ENCODE peak calls at places on chromosomes 11 and 22, in nine cellular contexts. One of them, this sample, is unnamed.

GRCh38 chr11:102318469-102318868 is 1.2 kb downstream of the BIRC3 start:
- DNase-seq in GDM1: no peak
- DNase-seq in cardiac muscle cell: no peak
- DNase-seq in activated CD4-positive, alpha-beta T cell treated with anti-CD3 and anti-CD28 coated beads, Interleukin-2, amount 50 U/mL, for 1 hour: peak
- DNase-seq in left ventricle myocardium inferior: no peak
- DNase-seq in Ammon's horn: no peak
- DNase-seq in amniotic stem cell: no peak
- DNase-seq in stimulated activated CD4-positive, alpha-beta T cell treated with anti-CD3 and anti-CD28 coated beads, Interleukin-1b, Interleukin-23, amount 100 ng/mL, for 24 hours: no peak
- DNase-seq in GM20000: no peak
- DNase-seq in this sample: no peak

GRCh38 chr22:45246060-45246985 is 5.6 kb upstream of the KIAA0930 start:
- DNase-seq in GM20000: no peak
- DNase-seq in left ventricle myocardium inferior: no peak
- DNase-seq in GDM1: no peak
- DNase-seq in stimulated activated CD4-positive, alpha-beta T cell treated with anti-CD3 and anti-CD28 coated beads, Interleukin-1b, Interleukin-23, amount 100 ng/mL, for 24 hours: no peak
- DNase-seq in cardiac muscle cell: no peak
- DNase-seq in Ammon's horn: no peak
- DNase-seq in amniotic stem cell: peak
- DNase-seq in activated CD4-positive, alpha-beta T cell treated with anti-CD3 and anti-CD28 coated beads, Interleukin-2, amount 50 U/mL, for 1 hour: no peak
- DNase-seq in this sample: peak

GRCh38 chr11:31050061-31050790 is 319.3 kb downstream of the DCDC1 start:
- DNase-seq in amniotic stem cell: no peak
- DNase-seq in cardiac muscle cell: peak
- DNase-seq in GM20000: no peak
- DNase-seq in stimulated activated CD4-positive, alpha-beta T cell treated with anti-CD3 and anti-CD28 coated beads, Interleukin-1b, Interleukin-23, amount 100 ng/mL, for 24 hours: no peak
- DNase-seq in GDM1: no peak
- DNase-seq in left ventricle myocardium inferior: no peak
- DNase-seq in Ammon's horn: no peak
- DNase-seq in activated CD4-positive, alpha-beta T cell treated with anti-CD3 and anti-CD28 coated beads, Interleukin-2, amount 50 U/mL, for 1 hour: no peak
- DNase-seq in this sample: no peak

GRCh38 chr11:15199693-15200092 is 85.0 kb downstream of the INSC start:
- DNase-seq in Ammon's horn: no peak
- DNase-seq in GDM1: no peak
- DNase-seq in GM20000: no peak
- DNase-seq in amniotic stem cell: no peak
- DNase-seq in left ventricle myocardium inferior: peak
- DNase-seq in cardiac muscle cell: no peak
- DNase-seq in activated CD4-positive, alpha-beta T cell treated with anti-CD3 and anti-CD28 coated beads, Interleukin-2, amount 50 U/mL, for 1 hour: no peak
- DNase-seq in stimulated activated CD4-positive, alpha-beta T cell treated with anti-CD3 and anti-CD28 coated beads, Interleukin-1b, Interleukin-23, amount 100 ng/mL, for 24 hours: no peak
- DNase-seq in this sample: peak

GRCh38 chr11:46490576-46491100 is 99.1 kb upstream of the CHRM4 start:
- DNase-seq in cardiac muscle cell: no peak
- DNase-seq in Ammon's horn: no peak
- DNase-seq in amniotic stem cell: no peak
- DNase-seq in GM20000: no peak
- DNase-seq in left ventricle myocardium inferior: no peak
- DNase-seq in stimulated activated CD4-positive, alpha-beta T cell treated with anti-CD3 and anti-CD28 coated beads, Interleukin-1b, Interleukin-23, amount 100 ng/mL, for 24 hours: no peak
- DNase-seq in GDM1: no peak
- DNase-seq in activated CD4-positive, alpha-beta T cell treated with anti-CD3 and anti-CD28 coated beads, Interleukin-2, amount 50 U/mL, for 1 hour: no peak
- DNase-seq in this sample: no peak

GRCh38 chr22:37630839-37631435 is 8.5 kb upstream of the SH3BP1 start:
- DNase-seq in cardiac muscle cell: peak
- DNase-seq in Ammon's horn: no peak
- DNase-seq in left ventricle myocardium inferior: no peak
- DNase-seq in activated CD4-positive, alpha-beta T cell treated with anti-CD3 and anti-CD28 coated beads, Interleukin-2, amount 50 U/mL, for 1 hour: no peak
- DNase-seq in amniotic stem cell: no peak
- DNase-seq in GM20000: no peak
- DNase-seq in stimulated activated CD4-positive, alpha-beta T cell treated with anti-CD3 and anti-CD28 coated beads, Interleukin-1b, Interleukin-23, amount 100 ng/mL, for 24 hours: no peak
- DNase-seq in GDM1: no peak
- DNase-seq in this sample: no peak

GRCh38 chr11:117796456-117797428 is at the start of gene DSCAML1:
- DNase-seq in activated CD4-positive, alpha-beta T cell treated with anti-CD3 and anti-CD28 coated beads, Interleukin-2, amount 50 U/mL, for 1 hour: peak
- DNase-seq in amniotic stem cell: no peak
- DNase-seq in left ventricle myocardium inferior: no peak
- DNase-seq in stimulated activated CD4-positive, alpha-beta T cell treated with anti-CD3 and anti-CD28 coated beads, Interleukin-1b, Interleukin-23, amount 100 ng/mL, for 24 hours: no peak
- DNase-seq in cardiac muscle cell: peak
- DNase-seq in GDM1: no peak
- DNase-seq in Ammon's horn: peak
- DNase-seq in GM20000: peak
- DNase-seq in this sample: no peak

GRCh38 chr22:28440517-28441366 is 238.9 kb downstream of the TTC28 start:
- DNase-seq in amniotic stem cell: no peak
- DNase-seq in GDM1: no peak
- DNase-seq in stimulated activated CD4-positive, alpha-beta T cell treated with anti-CD3 and anti-CD28 coated beads, Interleukin-1b, Interleukin-23, amount 100 ng/mL, for 24 hours: no peak
- DNase-seq in left ventricle myocardium inferior: no peak
- DNase-seq in GM20000: no peak
- DNase-seq in cardiac muscle cell: no peak
- DNase-seq in Ammon's horn: peak
- DNase-seq in activated CD4-positive, alpha-beta T cell treated with anti-CD3 and anti-CD28 coated beads, Interleukin-2, amount 50 U/mL, for 1 hour: no peak
- DNase-seq in this sample: no peak

GRCh38 chr22:46775364-46775758 is 12.9 kb downstream of the TBC1D22A start:
- DNase-seq in GDM1: no peak
- DNase-seq in left ventricle myocardium inferior: no peak
- DNase-seq in Ammon's horn: no peak
- DNase-seq in cardiac muscle cell: no peak
- DNase-seq in activated CD4-positive, alpha-beta T cell treated with anti-CD3 and anti-CD28 coated beads, Interleukin-2, amount 50 U/mL, for 1 hour: no peak
- DNase-seq in amniotic stem cell: no peak
- DNase-seq in stimulated activated CD4-positive, alpha-beta T cell treated with anti-CD3 and anti-CD28 coated beads, Interleukin-1b, Interleukin-23, amount 100 ng/mL, for 24 hours: no peak
- DNase-seq in GM20000: no peak
- DNase-seq in this sample: no peak

GRCh38 chr11:396948-397548 is 3.0 kb downstream of the PKP3 start:
- DNase-seq in Ammon's horn: peak
- DNase-seq in GDM1: peak
- DNase-seq in GM20000: peak
- DNase-seq in activated CD4-positive, alpha-beta T cell treated with anti-CD3 and anti-CD28 coated beads, Interleukin-2, amount 50 U/mL, for 1 hour: peak
- DNase-seq in stimulated activated CD4-positive, alpha-beta T cell treated with anti-CD3 and anti-CD28 coated beads, Interleukin-1b, Interleukin-23, amount 100 ng/mL, for 24 hours: no peak
- DNase-seq in amniotic stem cell: peak
- DNase-seq in cardiac muscle cell: no peak
- DNase-seq in left ventricle myocardium inferior: peak
- DNase-seq in this sample: no peak

GRCh38 chr22:37739000-37739399 is 42.2 kb downstream of the TRIOBP start:
- DNase-seq in amniotic stem cell: no peak
- DNase-seq in GDM1: no peak
- DNase-seq in Ammon's horn: no peak
- DNase-seq in cardiac muscle cell: no peak
- DNase-seq in GM20000: no peak
- DNase-seq in left ventricle myocardium inferior: peak
- DNase-seq in activated CD4-positive, alpha-beta T cell treated with anti-CD3 and anti-CD28 coated beads, Interleukin-2, amount 50 U/mL, for 1 hour: no peak
- DNase-seq in stimulated activated CD4-positive, alpha-beta T cell treated with anti-CD3 and anti-CD28 coated beads, Interleukin-1b, Interleukin-23, amount 100 ng/mL, for 24 hours: no peak
- DNase-seq in this sample: no peak

GRCh38 chr11:32056445-32056844 is 34.4 kb upstream of the RCN1 start:
- DNase-seq in left ventricle myocardium inferior: no peak
- DNase-seq in amniotic stem cell: no peak
- DNase-seq in stimulated activated CD4-positive, alpha-beta T cell treated with anti-CD3 and anti-CD28 coated beads, Interleukin-1b, Interleukin-23, amount 100 ng/mL, for 24 hours: no peak
- DNase-seq in cardiac muscle cell: no peak
- DNase-seq in GDM1: peak
- DNase-seq in Ammon's horn: no peak
- DNase-seq in activated CD4-positive, alpha-beta T cell treated with anti-CD3 and anti-CD28 coated beads, Interleukin-2, amount 50 U/mL, for 1 hour: no peak
- DNase-seq in GM20000: no peak
- DNase-seq in this sample: no peak

GRCh38 chr11:63917685-63918523 is 940 bp upstream of the RCOR2 start:
- DNase-seq in left ventricle myocardium inferior: peak
- DNase-seq in amniotic stem cell: no peak
- DNase-seq in Ammon's horn: peak
- DNase-seq in cardiac muscle cell: peak
- DNase-seq in activated CD4-positive, alpha-beta T cell treated with anti-CD3 and anti-CD28 coated beads, Interleukin-2, amount 50 U/mL, for 1 hour: peak
- DNase-seq in GDM1: no peak
- DNase-seq in GM20000: peak
- DNase-seq in stimulated activated CD4-positive, alpha-beta T cell treated with anti-CD3 and anti-CD28 coated beads, Interleukin-1b, Interleukin-23, amount 100 ng/mL, for 24 hours: no peak
- DNase-seq in this sample: no peak

GRCh38 chr11:64924910-64925284 is 408 bp downstream of the PPP2R5B start:
- DNase-seq in GM20000: peak
- DNase-seq in stimulated activated CD4-positive, alpha-beta T cell treated with anti-CD3 and anti-CD28 coated beads, Interleukin-1b, Interleukin-23, amount 100 ng/mL, for 24 hours: no peak
- DNase-seq in cardiac muscle cell: no peak
- DNase-seq in left ventricle myocardium inferior: no peak
- DNase-seq in GDM1: no peak
- DNase-seq in Ammon's horn: no peak
- DNase-seq in activated CD4-positive, alpha-beta T cell treated with anti-CD3 and anti-CD28 coated beads, Interleukin-2, amount 50 U/mL, for 1 hour: no peak
- DNase-seq in amniotic stem cell: no peak
- DNase-seq in this sample: no peak

GRCh38 chr22:50676211-50676636 is 3.6 kb downstream of the SHANK3 start:
- DNase-seq in GDM1: no peak
- DNase-seq in amniotic stem cell: no peak
- DNase-seq in GM20000: no peak
- DNase-seq in left ventricle myocardium inferior: no peak
- DNase-seq in Ammon's horn: no peak
- DNase-seq in activated CD4-positive, alpha-beta T cell treated with anti-CD3 and anti-CD28 coated beads, Interleukin-2, amount 50 U/mL, for 1 hour: no peak
- DNase-seq in stimulated activated CD4-positive, alpha-beta T cell treated with anti-CD3 and anti-CD28 coated beads, Interleukin-1b, Interleukin-23, amount 100 ng/mL, for 24 hours: no peak
- DNase-seq in cardiac muscle cell: no peak
- DNase-seq in this sample: no peak

GRCh38 chr11:86551693-86552092 is 120.7 kb downstream of the ME3 start:
- DNase-seq in Ammon's horn: no peak
- DNase-seq in left ventricle myocardium inferior: no peak
- DNase-seq in stimulated activated CD4-positive, alpha-beta T cell treated with anti-CD3 and anti-CD28 coated beads, Interleukin-1b, Interleukin-23, amount 100 ng/mL, for 24 hours: no peak
- DNase-seq in cardiac muscle cell: no peak
- DNase-seq in amniotic stem cell: no peak
- DNase-seq in activated CD4-positive, alpha-beta T cell treated with anti-CD3 and anti-CD28 coated beads, Interleukin-2, amount 50 U/mL, for 1 hour: no peak
- DNase-seq in GDM1: no peak
- DNase-seq in GM20000: no peak
- DNase-seq in this sample: no peak

GRCh38 chr11:78720281-78720989 is 145.8 kb upstream of the NARS2 start:
- DNase-seq in GM20000: no peak
- DNase-seq in left ventricle myocardium inferior: no peak
- DNase-seq in cardiac muscle cell: no peak
- DNase-seq in amniotic stem cell: no peak
- DNase-seq in GDM1: no peak
- DNase-seq in Ammon's horn: no peak
- DNase-seq in stimulated activated CD4-positive, alpha-beta T cell treated with anti-CD3 and anti-CD28 coated beads, Interleukin-1b, Interleukin-23, amount 100 ng/mL, for 24 hours: no peak
- DNase-seq in activated CD4-positive, alpha-beta T cell treated with anti-CD3 and anti-CD28 coated beads, Interleukin-2, amount 50 U/mL, for 1 hour: no peak
- DNase-seq in this sample: no peak

GRCh38 chr11:33211588-33211987 is 45.6 kb upstream of the HIPK3 start:
- DNase-seq in Ammon's horn: no peak
- DNase-seq in left ventricle myocardium inferior: no peak
- DNase-seq in GM20000: no peak
- DNase-seq in activated CD4-positive, alpha-beta T cell treated with anti-CD3 and anti-CD28 coated beads, Interleukin-2, amount 50 U/mL, for 1 hour: no peak
- DNase-seq in cardiac muscle cell: no peak
- DNase-seq in stimulated activated CD4-positive, alpha-beta T cell treated with anti-CD3 and anti-CD28 coated beads, Interleukin-1b, Interleukin-23, amount 100 ng/mL, for 24 hours: no peak
- DNase-seq in GDM1: no peak
- DNase-seq in amniotic stem cell: no peak
- DNase-seq in this sample: no peak

GRCh38 chr11:416757-417621 is 2.2 kb upstream of the SIGIRR start:
- DNase-seq in cardiac muscle cell: peak
- DNase-seq in amniotic stem cell: no peak
- DNase-seq in GDM1: no peak
- DNase-seq in activated CD4-positive, alpha-beta T cell treated with anti-CD3 and anti-CD28 coated beads, Interleukin-2, amount 50 U/mL, for 1 hour: peak
- DNase-seq in stimulated activated CD4-positive, alpha-beta T cell treated with anti-CD3 and anti-CD28 coated beads, Interleukin-1b, Interleukin-23, amount 100 ng/mL, for 24 hours: no peak
- DNase-seq in GM20000: peak
- DNase-seq in left ventricle myocardium inferior: peak
- DNase-seq in Ammon's horn: no peak
- DNase-seq in this sample: no peak

GRCh38 chr11:29127456-29127855 is 889.4 kb downstream of the KCNA4 start:
- DNase-seq in GDM1: no peak
- DNase-seq in left ventricle myocardium inferior: no peak
- DNase-seq in cardiac muscle cell: no peak
- DNase-seq in amniotic stem cell: no peak
- DNase-seq in GM20000: no peak
- DNase-seq in Ammon's horn: no peak
- DNase-seq in stimulated activated CD4-positive, alpha-beta T cell treated with anti-CD3 and anti-CD28 coated beads, Interleukin-1b, Interleukin-23, amount 100 ng/mL, for 24 hours: no peak
- DNase-seq in activated CD4-positive, alpha-beta T cell treated with anti-CD3 and anti-CD28 coated beads, Interleukin-2, amount 50 U/mL, for 1 hour: no peak
- DNase-seq in this sample: no peak

GRCh38 chr11:437228-437870 is 4.5 kb downstream of the ANO9 start:
- DNase-seq in amniotic stem cell: no peak
- DNase-seq in activated CD4-positive, alpha-beta T cell treated with anti-CD3 and anti-CD28 coated beads, Interleukin-2, amount 50 U/mL, for 1 hour: no peak
- DNase-seq in GDM1: no peak
- DNase-seq in stimulated activated CD4-positive, alpha-beta T cell treated with anti-CD3 and anti-CD28 coated beads, Interleukin-1b, Interleukin-23, amount 100 ng/mL, for 24 hours: no peak
- DNase-seq in Ammon's horn: no peak
- DNase-seq in cardiac muscle cell: no peak
- DNase-seq in left ventricle myocardium inferior: no peak
- DNase-seq in GM20000: no peak
- DNase-seq in this sample: no peak

GRCh38 chr11:94030059-94030458 is 8.9 kb downstream of the HEPHL1 start:
- DNase-seq in stimulated activated CD4-positive, alpha-beta T cell treated with anti-CD3 and anti-CD28 coated beads, Interleukin-1b, Interleukin-23, amount 100 ng/mL, for 24 hours: no peak
- DNase-seq in Ammon's horn: no peak
- DNase-seq in cardiac muscle cell: no peak
- DNase-seq in activated CD4-positive, alpha-beta T cell treated with anti-CD3 and anti-CD28 coated beads, Interleukin-2, amount 50 U/mL, for 1 hour: no peak
- DNase-seq in left ventricle myocardium inferior: no peak
- DNase-seq in GM20000: no peak
- DNase-seq in GDM1: no peak
- DNase-seq in amniotic stem cell: no peak
- DNase-seq in this sample: no peak

GRCh38 chr22:36860821-36861659 is at the start of gene NCF4:
- DNase-seq in Ammon's horn: peak
- DNase-seq in amniotic stem cell: no peak
- DNase-seq in cardiac muscle cell: no peak
- DNase-seq in GM20000: peak
- DNase-seq in stimulated activated CD4-positive, alpha-beta T cell treated with anti-CD3 and anti-CD28 coated beads, Interleukin-1b, Interleukin-23, amount 100 ng/mL, for 24 hours: no peak
- DNase-seq in GDM1: peak
- DNase-seq in left ventricle myocardium inferior: peak
- DNase-seq in activated CD4-positive, alpha-beta T cell treated with anti-CD3 and anti-CD28 coated beads, Interleukin-2, amount 50 U/mL, for 1 hour: no peak
- DNase-seq in this sample: no peak

GRCh38 chr22:24827305-24827704 is 21.3 kb downstream of the SGSM1 start:
- DNase-seq in cardiac muscle cell: no peak
- DNase-seq in GM20000: no peak
- DNase-seq in GDM1: no peak
- DNase-seq in stimulated activated CD4-positive, alpha-beta T cell treated with anti-CD3 and anti-CD28 coated beads, Interleukin-1b, Interleukin-23, amount 100 ng/mL, for 24 hours: no peak
- DNase-seq in Ammon's horn: no peak
- DNase-seq in left ventricle myocardium inferior: no peak
- DNase-seq in activated CD4-positive, alpha-beta T cell treated with anti-CD3 and anti-CD28 coated beads, Interleukin-2, amount 50 U/mL, for 1 hour: no peak
- DNase-seq in amniotic stem cell: no peak
- DNase-seq in this sample: no peak

GRCh38 chr11:92717240-92717639 is 252.2 kb upstream of the MTNR1B start:
- DNase-seq in GM20000: no peak
- DNase-seq in stimulated activated CD4-positive, alpha-beta T cell treated with anti-CD3 and anti-CD28 coated beads, Interleukin-1b, Interleukin-23, amount 100 ng/mL, for 24 hours: no peak
- DNase-seq in Ammon's horn: no peak
- DNase-seq in activated CD4-positive, alpha-beta T cell treated with anti-CD3 and anti-CD28 coated beads, Interleukin-2, amount 50 U/mL, for 1 hour: no peak
- DNase-seq in cardiac muscle cell: no peak
- DNase-seq in GDM1: no peak
- DNase-seq in left ventricle myocardium inferior: no peak
- DNase-seq in amniotic stem cell: no peak
- DNase-seq in this sample: no peak

GRCh38 chr11:81432333-81432732 is 1301.3 kb downstream of the FAM181B start:
- DNase-seq in Ammon's horn: no peak
- DNase-seq in GM20000: no peak
- DNase-seq in cardiac muscle cell: no peak
- DNase-seq in GDM1: no peak
- DNase-seq in left ventricle myocardium inferior: no peak
- DNase-seq in amniotic stem cell: no peak
- DNase-seq in activated CD4-positive, alpha-beta T cell treated with anti-CD3 and anti-CD28 coated beads, Interleukin-2, amount 50 U/mL, for 1 hour: no peak
- DNase-seq in stimulated activated CD4-positive, alpha-beta T cell treated with anti-CD3 and anti-CD28 coated beads, Interleukin-1b, Interleukin-23, amount 100 ng/mL, for 24 hours: no peak
- DNase-seq in this sample: no peak

GRCh38 chr11:2807801-2808241 is 77.8 kb downstream of the CDKN1C start:
- DNase-seq in stimulated activated CD4-positive, alpha-beta T cell treated with anti-CD3 and anti-CD28 coated beads, Interleukin-1b, Interleukin-23, amount 100 ng/mL, for 24 hours: no peak
- DNase-seq in GDM1: no peak
- DNase-seq in activated CD4-positive, alpha-beta T cell treated with anti-CD3 and anti-CD28 coated beads, Interleukin-2, amount 50 U/mL, for 1 hour: no peak
- DNase-seq in Ammon's horn: no peak
- DNase-seq in GM20000: no peak
- DNase-seq in amniotic stem cell: no peak
- DNase-seq in left ventricle myocardium inferior: peak
- DNase-seq in cardiac muscle cell: no peak
- DNase-seq in this sample: no peak

GRCh38 chr22:19969141-19969928 is 27.7 kb upstream of the TXNRD2 start:
- DNase-seq in amniotic stem cell: no peak
- DNase-seq in Ammon's horn: no peak
- DNase-seq in activated CD4-positive, alpha-beta T cell treated with anti-CD3 and anti-CD28 coated beads, Interleukin-2, amount 50 U/mL, for 1 hour: no peak
- DNase-seq in GM20000: no peak
- DNase-seq in left ventricle myocardium inferior: no peak
- DNase-seq in stimulated activated CD4-positive, alpha-beta T cell treated with anti-CD3 and anti-CD28 coated beads, Interleukin-1b, Interleukin-23, amount 100 ng/mL, for 24 hours: no peak
- DNase-seq in cardiac muscle cell: no peak
- DNase-seq in GDM1: no peak
- DNase-seq in this sample: no peak

GRCh38 chr11:95705485-95706124 is 84.0 kb downstream of the FAM76B start:
- DNase-seq in stimulated activated CD4-positive, alpha-beta T cell treated with anti-CD3 and anti-CD28 coated beads, Interleukin-1b, Interleukin-23, amount 100 ng/mL, for 24 hours: peak
- DNase-seq in GM20000: peak
- DNase-seq in GDM1: peak
- DNase-seq in Ammon's horn: peak
- DNase-seq in left ventricle myocardium inferior: peak
- DNase-seq in cardiac muscle cell: peak
- DNase-seq in activated CD4-positive, alpha-beta T cell treated with anti-CD3 and anti-CD28 coated beads, Interleukin-2, amount 50 U/mL, for 1 hour: peak
- DNase-seq in amniotic stem cell: peak
- DNase-seq in this sample: no peak

GRCh38 chr22:32847067-32847491 is 45.6 kb downstream of the TIMP3 start:
- DNase-seq in GM20000: no peak
- DNase-seq in cardiac muscle cell: no peak
- DNase-seq in left ventricle myocardium inferior: peak
- DNase-seq in activated CD4-positive, alpha-beta T cell treated with anti-CD3 and anti-CD28 coated beads, Interleukin-2, amount 50 U/mL, for 1 hour: no peak
- DNase-seq in Ammon's horn: no peak
- DNase-seq in stimulated activated CD4-positive, alpha-beta T cell treated with anti-CD3 and anti-CD28 coated beads, Interleukin-1b, Interleukin-23, amount 100 ng/mL, for 24 hours: no peak
- DNase-seq in amniotic stem cell: no peak
- DNase-seq in GDM1: no peak
- DNase-seq in this sample: no peak

GRCh38 chr11:1160231-1161101 is 2.7 kb downstream of the MUC5AC start:
- DNase-seq in Ammon's horn: no peak
- DNase-seq in stimulated activated CD4-positive, alpha-beta T cell treated with anti-CD3 and anti-CD28 coated beads, Interleukin-1b, Interleukin-23, amount 100 ng/mL, for 24 hours: no peak
- DNase-seq in activated CD4-positive, alpha-beta T cell treated with anti-CD3 and anti-CD28 coated beads, Interleukin-2, amount 50 U/mL, for 1 hour: no peak
- DNase-seq in cardiac muscle cell: no peak
- DNase-seq in left ventricle myocardium inferior: peak
- DNase-seq in GM20000: peak
- DNase-seq in amniotic stem cell: no peak
- DNase-seq in GDM1: no peak
- DNase-seq in this sample: no peak

This sample was measured in T1000.